ENCODE peak calls at places on chromosomes 1 and 21, in four cellular contexts. W, S, U and O are unnamed samples.

GRCh38 chr1:100305954-100306353 is 39.9 kb downstream of the RTCA start:
- DNase-seq in S (no peak), W (no peak), U (no peak), O (no peak)

GRCh38 chr21:31877558-31877957 is 4.7 kb downstream of the HUNK start:
- DNase-seq in S (no peak), U (no peak), W (no peak), O (no peak)

GRCh38 chr1:235073331-235073967 is 55.2 kb downstream of the TOMM20 start:
- DNase-seq in W (peak; percentile 55), S (peak; percentile 57), U (peak; percentile 95), O (no peak)

GRCh38 chr1:30048905-30049304 is 674.5 kb downstream of the MATN1 start:
- DNase-seq in U (no peak), S (no peak), W (no peak), O (no peak)

GRCh38 chr1:179310721-179311120 is 17.1 kb downstream of the SOAT1 start:
- DNase-seq in W (no peak), U (no peak), S (peak; percentile 16), O (no peak)

GRCh38 chr1:83764209-83764608 is 234.7 kb downstream of the TTLL7 start:
- DNase-seq in S (no peak), W (no peak), U (no peak), O (no peak)

GRCh38 chr1:186167096-186167668 is 207.9 kb downstream of the TPR start:
- DNase-seq in W (no peak), U (no peak), S (no peak), O (no peak)

GRCh38 chr1:82542766-82543165 is 742.0 kb downstream of the ADGRL2 start:
- DNase-seq in W (no peak), U (no peak), S (no peak), O (no peak)

GRCh38 chr1:56877973-56878372 is 23.4 kb downstream of the C8A start:
- DNase-seq in S (no peak), U (no peak), W (no peak), O (no peak)

GRCh38 chr1:16418823-16419425 is 18.3 kb downstream of the SPATA21 start:
- DNase-seq in S (no peak), U (no peak), W (no peak), O (no peak)

GRCh38 chr1:53069663-53070327 is 7.8 kb downstream of the PODN start:
- DNase-seq in S (no peak), U (no peak), W (peak; percentile 26), O (no peak)

GRCh38 chr1:232902766-232903357 is 47.5 kb upstream of the NTPCR start:
- DNase-seq in W (no peak), U (no peak), S (peak; percentile 28), O (no peak)

GRCh38 chr1:38221006-38221649 is 174.5 kb upstream of the POU3F1 start:
- DNase-seq in U (no peak), S (no peak), W (no peak), O (no peak)

GRCh38 chr21:43982489-43983078 is 29.5 kb upstream of the TRAPPC10 start:
- DNase-seq in S (no peak), W (no peak), U (no peak), O (no peak)

GRCh38 chr21:44892536-44893277 is 19.2 kb upstream of the PTTG1IP start:
- DNase-seq in U (peak; percentile 48), S (peak; percentile 66), W (no peak), O (peak; percentile 81)

GRCh38 chr1:241706257-241706656 is 54.2 kb downstream of the WDR64 start:
- DNase-seq in U (no peak), S (peak; percentile 16), W (no peak), O (no peak)

GRCh38 chr1:197224160-197224559 is 43.9 kb upstream of the CRB1 start:
- DNase-seq in W (no peak), U (no peak), S (no peak), O (no peak)

GRCh38 chr1:210687582-210688279 is 359.0 kb downstream of the HHAT start:
- DNase-seq in W (peak; percentile 73), S (no peak), U (no peak), O (no peak)

GRCh38 chr1:181104790-181105133 is 16.3 kb downstream of the IER5 start:
- DNase-seq in U (no peak), S (peak; percentile 63), W (no peak), O (peak; percentile 86)

GRCh38 chr1:16351994-16352841 is at the start of gene FBXO42:
- DNase-seq in U (peak; percentile 85), S (peak; percentile 97), W (peak; percentile 87), O (peak; percentile 97)

GRCh38 chr1:18077657-18078215 is 29.9 kb upstream of the IGSF21 start:
- DNase-seq in W (no peak), S (no peak), U (no peak), O (no peak)

GRCh38 chr1:161222175-161223019 is 1.0 kb downstream of the APOA2 start:
- DNase-seq in U (no peak), S (no peak), W (no peak), O (no peak)

GRCh38 chr1:116694524-116694923 is 27.0 kb upstream of the IGSF3 start:
- DNase-seq in S (no peak), U (no peak), W (no peak), O (no peak)

GRCh38 chr21:46038871-46039397 is 57.4 kb downstream of the COL6A1 start:
- DNase-seq in W (no peak), U (no peak), S (no peak), O (no peak)

GRCh38 chr1:18646091-18646775 is 15.6 kb downstream of the PAX7 start:
- DNase-seq in U (no peak), S (no peak), W (no peak), O (no peak)

GRCh38 chr1:160777486-160778089 is 18.4 kb upstream of the LY9 start:
- DNase-seq in U (peak; percentile 27), S (peak; percentile 54), W (no peak), O (peak; percentile 84)

GRCh38 chr1:197948926-197949899 is 32.0 kb downstream of the LHX9 start:
- DNase-seq in W (no peak), S (no peak), U (no peak), O (no peak)

GRCh38 chr1:156659672-156659993 is 17.6 kb downstream of the NES start:
- DNase-seq in U (no peak), W (no peak), S (no peak), O (no peak)
- H3K4me3 ChIP-seq in U (no peak overlapping the region), W (peak overlapping the region; percentile 55), S (no peak overlapping the region), O (no peak overlapping the region)

DNA sequence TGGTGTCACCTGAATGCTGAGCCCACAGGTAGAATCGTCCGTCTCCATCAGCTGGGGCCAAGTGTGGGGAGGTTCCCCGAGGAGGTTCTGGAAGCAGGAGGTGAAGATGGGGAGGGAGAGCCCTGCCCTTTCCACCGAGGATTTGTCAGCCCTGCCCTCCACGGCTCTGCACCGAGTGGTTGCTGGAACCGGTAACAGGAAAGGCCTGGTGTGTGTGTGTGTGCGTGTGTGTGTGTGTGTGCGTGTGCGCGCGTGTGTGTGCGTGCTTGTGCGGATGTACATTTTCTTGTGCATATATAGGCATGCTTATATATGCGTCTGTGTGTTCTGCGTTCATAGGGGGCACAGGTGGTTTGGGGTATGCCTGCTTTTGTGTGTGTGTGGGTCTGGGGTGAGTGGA is 3.5 kb downstream of the NBL1 start:
- DNase-seq in U (peak; percentile 42), S (no peak), W (no peak), O (no peak)
- H3K4me3 ChIP-seq in U (peak overlapping the region; percentile 81), S (no peak overlapping the region), W (peak overlapping the region; percentile 30), O (no peak overlapping the region)

DNA sequence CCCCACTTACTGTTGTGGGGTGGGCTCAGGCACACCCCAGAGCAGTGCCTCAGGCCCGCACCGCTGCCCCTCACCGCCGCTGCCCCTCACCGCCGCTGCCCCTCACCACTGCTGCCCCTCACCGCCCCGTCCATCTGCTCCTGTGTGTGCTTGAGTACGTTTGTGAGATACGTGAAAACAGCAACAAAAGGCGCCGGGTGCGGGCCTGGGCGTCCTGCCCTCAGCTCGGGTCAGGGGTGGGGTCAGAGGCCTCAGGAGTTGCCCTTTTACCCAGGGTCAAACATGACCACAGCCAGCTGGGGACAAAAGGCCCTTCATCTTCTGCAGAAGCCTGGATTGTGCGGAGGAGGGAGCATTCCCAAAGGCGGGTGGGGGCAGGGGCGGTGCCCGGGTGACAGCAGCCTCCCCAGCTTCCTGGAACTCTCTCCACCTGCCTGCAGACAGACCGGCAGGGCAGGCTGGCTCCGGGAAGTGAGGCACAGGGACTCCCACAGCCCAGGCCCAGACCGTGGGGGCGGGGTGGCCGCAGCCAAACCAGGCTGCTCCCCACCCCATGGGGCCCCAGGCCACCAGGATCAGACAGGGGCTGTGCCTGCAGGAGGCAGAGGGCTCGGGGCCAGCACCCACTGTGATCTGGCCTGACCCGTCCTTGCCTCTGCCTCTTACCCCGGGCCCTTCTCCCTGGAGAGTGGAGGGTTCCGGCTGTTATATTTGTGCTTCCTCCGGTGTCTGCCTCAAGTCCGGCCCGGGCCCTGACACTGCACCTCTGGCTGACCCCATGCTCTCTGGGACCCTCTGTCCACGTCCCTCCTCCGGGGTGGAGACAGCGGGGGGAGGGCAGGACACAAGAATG is 2.3 kb upstream of the VWA1 start:
- DNase-seq in S (peak; percentile 92), W (peak; percentile 87), U (peak; percentile 97), O (peak; percentile 71)
- H3K4me3 ChIP-seq in S (no peak overlapping the region), W (peak overlapping the region; percentile 53), U (peak overlapping the region; percentile 65), O (peak overlapping the region; percentile 68)

DNA sequence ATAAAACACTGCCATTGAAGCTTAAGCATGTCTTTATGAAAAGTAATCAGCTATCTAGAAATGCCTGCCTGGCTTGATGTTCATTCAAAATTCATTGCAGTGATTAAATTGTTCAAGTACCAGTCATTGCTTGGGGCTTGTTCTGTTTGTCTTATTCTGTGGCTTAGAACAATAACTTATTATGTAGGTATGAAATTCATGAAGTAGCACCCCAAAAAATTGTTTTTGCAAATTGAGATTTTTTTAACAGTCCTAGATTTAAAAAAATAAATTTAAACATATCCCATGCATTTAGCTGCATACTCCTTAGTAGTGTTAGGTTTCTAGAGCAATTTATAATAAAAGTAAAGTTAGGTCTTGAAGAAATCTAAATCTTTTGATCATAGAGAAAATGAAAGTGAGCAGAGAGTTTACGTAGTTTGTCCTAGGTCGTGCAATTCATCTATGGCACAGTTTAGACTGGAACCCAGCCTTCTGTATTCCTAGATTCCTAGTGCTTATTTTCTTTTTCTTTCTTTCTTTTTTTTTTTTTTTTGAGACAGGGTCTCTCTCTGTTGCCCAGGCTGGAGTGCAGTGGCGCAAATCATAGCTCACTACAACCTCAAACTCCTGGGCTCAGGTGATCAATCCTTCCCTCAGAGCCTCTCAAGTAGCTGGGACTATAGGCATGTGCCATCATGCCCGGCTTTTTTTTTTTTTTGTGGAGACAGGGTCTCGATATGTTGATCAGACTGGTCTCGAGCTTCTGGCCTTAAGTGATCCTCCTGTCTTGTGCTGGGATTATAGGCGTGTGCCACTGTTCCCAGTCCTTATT is 9.3 kb downstream of the MIER1 start:
- DNase-seq in U (no peak), S (no peak), W (no peak), O (no peak)
- H3K4me3 ChIP-seq in U (no peak overlapping the region), S (no peak overlapping the region), W (peak overlapping the region; percentile 13), O (no peak overlapping the region)